ENCODE peak calls at places on chromosomes 7 and 10, in ten cellular contexts. E is neural progenitor cell; W is GM03348; U is pancreas; Q is ecto neural progenitor cell; R is activated effector memory CD4-positive, alpha-beta T cell treated with anti-CD3 and anti-CD28 coated beads, Interleukin-2, amount 50 U/mL, for 16 hours; N is NCI-H1694; B is NCI-H69; K is NCI-H2081; J is cardiac fibroblast. O is an unnamed sample.

GRCh38 chr7:99955247-99955646 is 20.6 kb downstream of the AZGP1 start:
- DNase-seq in E (no peak), W (no peak), U (no peak), Q (no peak), R (no peak), N (no peak), B (no peak), K (no peak), J (no peak), O (peak; percentile 32)

GRCh38 chr10:132648072-132648855 is 110.7 kb downstream of the INPP5A start:
- DNase-seq in E (no peak), W (no peak), U (no peak), Q (no peak), R (peak; percentile 36), N (no peak), B (no peak), K (no peak), J (no peak), O (no peak)

GRCh38 chr7:8149222-8149621 is 112.7 kb downstream of the ICA1 start:
- DNase-seq in E (no peak), W (no peak), U (no peak), Q (no peak), R (no peak), N (no peak), B (no peak), K (no peak), J (no peak), O (no peak)

GRCh38 chr7:75712517-75713361 is 26.0 kb downstream of the HIP1 start:
- DNase-seq in E (no peak), W (no peak), U (no peak), Q (no peak), R (peak; percentile 17), N (no peak), B (no peak), K (no peak), J (no peak), O (no peak)

GRCh38 chr7:11650030-11650429 is 182.0 kb downstream of the THSD7A start:
- DNase-seq in E (no peak), W (no peak), U (no peak), Q (no peak), R (no peak), N (no peak), B (peak; percentile 37), K (no peak), J (peak; percentile 57), O (no peak)

GRCh38 chr7:108073305-108074070 is 56.7 kb downstream of the LAMB4 start:
- DNase-seq in E (no peak), W (no peak), U (no peak), Q (no peak), R (no peak), N (peak; percentile 8), B (peak; percentile 94), K (no peak), J (no peak), O (no peak)

GRCh38 chr7:51028128-51028830 is 245.6 kb upstream of the GRB10 start:
- DNase-seq in E (no peak), W (no peak), U (no peak), Q (peak; percentile 39), R (no peak), N (no peak), B (no peak), K (no peak), J (no peak), O (no peak)

GRCh38 chr7:158567153-158567603 is 20.4 kb downstream of the PTPRN2 start:
- DNase-seq in E (no peak), W (no peak), U (peak; percentile 46), Q (no peak), R (no peak), N (no peak), B (peak; percentile 59), K (peak; percentile 74), J (no peak), O (no peak)

GRCh38 chr7:133354546-133355324 is 101.9 kb downstream of the EXOC4 start:
- DNase-seq in E (no peak), W (no peak), U (no peak), Q (no peak), R (no peak), N (no peak), B (no peak), K (no peak), J (peak; percentile 65), O (no peak)

GRCh38 chr10:115706482-115707076 is 566.4 kb downstream of the GFRA1 start:
- DNase-seq in E (peak; percentile 42), W (peak; percentile 36), U (no peak), Q (no peak), R (no peak), N (peak; percentile 18), B (peak; percentile 1), K (peak; percentile 11), J (peak; percentile 62), O (no peak)